ENCODE peak calls at places on chromosomes 13 and 19, in eight cellular contexts. V is EH, J is EL, U is suprapubic skin, R is small intestine, M is memory B cell, S is pulmonary artery endothelial cell, Z is thoracic aorta. H is an unnamed sample.

GRCh38 chr19:38277549-38277948 is 13.2 kb downstream of the SPINT2 start:
- DNase-seq in V (no peak), J (no peak), U (no peak), R (no peak), M (no peak), S (no peak), Z (no peak), H (no peak)

GRCh38 chr19:42290523-42291436 is 11.2 kb upstream of the PRR19 start:
- DNase-seq in V (peak; percentile 37), J (peak; percentile 39), U (no peak), R (no peak), M (peak; percentile 67), S (no peak), Z (no peak), H (no peak)

GRCh38 chr19:42059196-42059595 is 10.8 kb downstream of the GRIK5 start:
- DNase-seq in V (no peak), J (no peak), U (no peak), R (no peak), M (no peak), S (no peak), Z (no peak), H (no peak)

GRCh38 chr19:49861541-49862410 is 5.6 kb downstream of the PNKP start:
- DNase-seq in V (no peak), J (no peak), U (no peak), R (no peak), M (no peak), S (no peak), Z (no peak), H (no peak)

GRCh38 chr13:57682128-57682716 is 50.7 kb downstream of the PCDH17 start:
- DNase-seq in V (no peak), J (no peak), U (no peak), R (no peak), M (no peak), S (no peak), Z (no peak), H (no peak)

GRCh38 chr19:40331052-40331451 is 17.1 kb downstream of the C19orf47 start:
- DNase-seq in V (no peak), J (no peak), U (no peak), R (no peak), M (no peak), S (no peak), Z (no peak), H (no peak)

GRCh38 chr19:11560404-11560988 is 1.5 kb upstream of the ELOF1 start:
- DNase-seq in V (peak; percentile 76), J (peak; percentile 75), U (no peak), R (peak; percentile 54), M (peak; percentile 60), S (peak; percentile 51), Z (no peak), H (peak; percentile 15)

GRCh38 chr19:18093439-18094161 is 4.0 kb upstream of the MAST3 start:
- DNase-seq in V (peak; percentile 49), J (peak; percentile 56), U (no peak), R (no peak), M (no peak), S (no peak), Z (no peak), H (no peak)

GRCh38 chr13:24032252-24032651 is 128.3 kb upstream of the SPATA13 start:
- DNase-seq in V (peak; percentile 91), J (peak; percentile 60), U (no peak), R (no peak), M (no peak), S (no peak), Z (no peak), H (no peak)

GRCh38 chr13:37700887-37701286 is 102.3 kb upstream of the POSTN start:
- DNase-seq in V (peak; percentile 45), J (peak; percentile 23), U (no peak), R (no peak), M (no peak), S (no peak), Z (no peak), H (no peak)

GRCh38 chr19:28168557-28168956 is 1044.4 kb downstream of the UQCRFS1 start:
- DNase-seq in V (no peak), J (no peak), U (no peak), R (no peak), M (no peak), S (no peak), Z (no peak), H (no peak)

GRCh38 chr19:15337202-15337601 is 4.9 kb upstream of the BRD4 start:
- DNase-seq in V (peak; percentile 87), J (peak; percentile 70), U (no peak), R (no peak), M (no peak), S (no peak), Z (no peak), H (no peak)

GRCh38 chr13:99385161-99385560 is 78.0 kb upstream of the GPR183 start:
- DNase-seq in V (no peak), J (no peak), U (no peak), R (no peak), M (no peak), S (no peak), Z (no peak), H (no peak)

GRCh38 chr19:925087-925911 is 536 bp upstream of the ARID3A start:
- DNase-seq in V (peak; percentile 83), J (peak; percentile 87), U (peak; percentile 94), R (peak; percentile 82), M (peak; percentile 91), S (no peak), Z (no peak), H (peak; percentile 33)

GRCh38 chr19:46952874-46953273 is 66.8 kb upstream of the NPAS1 start:
- DNase-seq in V (no peak), J (no peak), U (no peak), R (no peak), M (no peak), S (no peak), Z (no peak), H (no peak)

GRCh38 chr19:4284176-4284958 is 5.3 kb downstream of the SHD start:
- DNase-seq in V (peak; percentile 16), J (no peak), U (no peak), R (peak; percentile 97), M (no peak), S (no peak), Z (no peak), H (no peak)

GRCh38 chr13:60584976-60585375 is 188.0 kb downstream of the TDRD3 start:
- DNase-seq in V (peak; percentile 18), J (no peak), U (no peak), R (no peak), M (no peak), S (no peak), Z (no peak), H (no peak)

GRCh38 chr19:56877069-56877715 is 36.7 kb upstream of the PEG3 start:
- DNase-seq in V (no peak), J (no peak), U (no peak), R (no peak), M (no peak), S (no peak), Z (no peak), H (no peak)

GRCh38 chr19:6723108-6723618 is 2.7 kb upstream of the C3 start:
- DNase-seq in V (peak; percentile 16), J (no peak), U (no peak), R (no peak), M (no peak), S (no peak), Z (no peak), H (no peak)

GRCh38 chr13:49303533-49304252 is 56.0 kb downstream of the CDADC1 start:
- DNase-seq in V (no peak), J (no peak), U (no peak), R (peak; percentile 23), M (no peak), S (no peak), Z (no peak), H (no peak)